ENCODE peak calls at places on chromosomes 6 and 20, in nine cellular contexts. One of them, this sample, is unnamed.

GRCh38 chr6:47206626-47207025 is 103.1 kb downstream of the TNFRSF21 start:
- DNase-seq in pancreas: no peak
- DNase-seq in NB4: no peak
- DNase-seq in lower lobe of right lung: no peak
- DNase-seq in SJSA1: no peak
- DNase-seq in dorsolateral prefrontal cortex: no peak
- DNase-seq in astrocyte of the spinal cord: no peak
- DNase-seq in cardiac fibroblast: peak
- DNase-seq in suprapubic skin: no peak
- DNase-seq in this sample: no peak

GRCh38 chr6:166514196-166514595 is 72.3 kb downstream of the RAMACL start:
- DNase-seq in pancreas: no peak
- DNase-seq in NB4: no peak
- DNase-seq in lower lobe of right lung: no peak
- DNase-seq in SJSA1: no peak
- DNase-seq in dorsolateral prefrontal cortex: no peak
- DNase-seq in astrocyte of the spinal cord: no peak
- DNase-seq in cardiac fibroblast: no peak
- DNase-seq in suprapubic skin: no peak
- DNase-seq in this sample: no peak

GRCh38 chr6:142013875-142014495 is 118.7 kb upstream of the GJE1 start:
- DNase-seq in pancreas: no peak
- DNase-seq in NB4: no peak
- DNase-seq in lower lobe of right lung: no peak
- DNase-seq in SJSA1: no peak
- DNase-seq in dorsolateral prefrontal cortex: no peak
- DNase-seq in astrocyte of the spinal cord: peak
- DNase-seq in cardiac fibroblast: no peak
- DNase-seq in suprapubic skin: no peak
- DNase-seq in this sample: no peak

GRCh38 chr20:48695738-48696137 is 132.1 kb downstream of the PREX1 start:
- DNase-seq in pancreas: no peak
- DNase-seq in NB4: no peak
- DNase-seq in lower lobe of right lung: no peak
- DNase-seq in SJSA1: no peak
- DNase-seq in dorsolateral prefrontal cortex: no peak
- DNase-seq in astrocyte of the spinal cord: no peak
- DNase-seq in cardiac fibroblast: no peak
- DNase-seq in suprapubic skin: no peak
- DNase-seq in this sample: no peak

GRCh38 chr6:133916650-133917151 is 27.8 kb downstream of the TCF21 start:
- DNase-seq in pancreas: peak
- DNase-seq in NB4: peak
- DNase-seq in lower lobe of right lung: peak
- DNase-seq in SJSA1: peak
- DNase-seq in dorsolateral prefrontal cortex: peak
- DNase-seq in astrocyte of the spinal cord: peak
- DNase-seq in cardiac fibroblast: peak
- DNase-seq in suprapubic skin: peak
- DNase-seq in this sample: peak

GRCh38 chr6:116111552-116112528 is 11.2 kb downstream of the NT5DC1 start:
- DNase-seq in pancreas: no peak
- DNase-seq in NB4: peak
- DNase-seq in lower lobe of right lung: no peak
- DNase-seq in SJSA1: no peak
- DNase-seq in dorsolateral prefrontal cortex: no peak
- DNase-seq in astrocyte of the spinal cord: peak
- DNase-seq in cardiac fibroblast: peak
- DNase-seq in suprapubic skin: no peak
- DNase-seq in this sample: no peak

GRCh38 chr20:32609993-32610896 is 25.1 kb upstream of the NOL4L start:
- DNase-seq in pancreas: no peak
- DNase-seq in NB4: no peak
- DNase-seq in lower lobe of right lung: no peak
- DNase-seq in SJSA1: no peak
- DNase-seq in dorsolateral prefrontal cortex: no peak
- DNase-seq in astrocyte of the spinal cord: no peak
- DNase-seq in cardiac fibroblast: no peak
- DNase-seq in suprapubic skin: no peak
- DNase-seq in this sample: no peak

GRCh38 chr6:119348308-119349040 is 1.1 kb downstream of the MAN1A1 start:
- DNase-seq in pancreas: peak
- DNase-seq in NB4: no peak
- DNase-seq in lower lobe of right lung: peak
- DNase-seq in SJSA1: no peak
- DNase-seq in dorsolateral prefrontal cortex: no peak
- DNase-seq in astrocyte of the spinal cord: peak
- DNase-seq in cardiac fibroblast: no peak
- DNase-seq in suprapubic skin: peak
- DNase-seq in this sample: peak

GRCh38 chr6:20331625-20332024 is 70.1 kb upstream of the E2F3 start:
- DNase-seq in pancreas: no peak
- DNase-seq in NB4: no peak
- DNase-seq in lower lobe of right lung: no peak
- DNase-seq in SJSA1: no peak
- DNase-seq in dorsolateral prefrontal cortex: no peak
- DNase-seq in astrocyte of the spinal cord: no peak
- DNase-seq in cardiac fibroblast: no peak
- DNase-seq in suprapubic skin: no peak
- DNase-seq in this sample: no peak

GRCh38 chr6:16477367-16478149 is 239.2 kb downstream of the GMPR start:
- DNase-seq in pancreas: no peak
- DNase-seq in NB4: no peak
- DNase-seq in lower lobe of right lung: peak
- DNase-seq in SJSA1: no peak
- DNase-seq in dorsolateral prefrontal cortex: no peak
- DNase-seq in astrocyte of the spinal cord: no peak
- DNase-seq in cardiac fibroblast: peak
- DNase-seq in suprapubic skin: no peak
- DNase-seq in this sample: no peak

GRCh38 chr6:106082735-106083398 is 3.3 kb upstream of the PRDM1 start:
- DNase-seq in pancreas: no peak
- DNase-seq in NB4: no peak
- DNase-seq in lower lobe of right lung: no peak
- DNase-seq in SJSA1: peak
- DNase-seq in dorsolateral prefrontal cortex: no peak
- DNase-seq in astrocyte of the spinal cord: peak
- DNase-seq in cardiac fibroblast: no peak
- DNase-seq in suprapubic skin: no peak
- DNase-seq in this sample: no peak

GRCh38 chr6:133610974-133611373 is 277.9 kb upstream of the TCF21 start:
- DNase-seq in pancreas: no peak
- DNase-seq in NB4: no peak
- DNase-seq in lower lobe of right lung: no peak
- DNase-seq in SJSA1: no peak
- DNase-seq in dorsolateral prefrontal cortex: no peak
- DNase-seq in astrocyte of the spinal cord: no peak
- DNase-seq in cardiac fibroblast: peak
- DNase-seq in suprapubic skin: no peak
- DNase-seq in this sample: no peak

GRCh38 chr6:148037496-148037895 is 305.1 kb upstream of the SASH1 start:
- DNase-seq in pancreas: no peak
- DNase-seq in NB4: no peak
- DNase-seq in lower lobe of right lung: no peak
- DNase-seq in SJSA1: peak
- DNase-seq in dorsolateral prefrontal cortex: no peak
- DNase-seq in astrocyte of the spinal cord: no peak
- DNase-seq in cardiac fibroblast: no peak
- DNase-seq in suprapubic skin: no peak
- DNase-seq in this sample: no peak

GRCh38 chr6:10579803-10580202 is 58.7 kb downstream of the GCNT2 start:
- DNase-seq in pancreas: no peak
- DNase-seq in NB4: no peak
- DNase-seq in lower lobe of right lung: no peak
- DNase-seq in SJSA1: no peak
- DNase-seq in dorsolateral prefrontal cortex: no peak
- DNase-seq in astrocyte of the spinal cord: no peak
- DNase-seq in cardiac fibroblast: no peak
- DNase-seq in suprapubic skin: no peak
- DNase-seq in this sample: no peak

GRCh38 chr6:158572653-158573541 is 13.0 kb downstream of the TMEM181 start:
- DNase-seq in pancreas: no peak
- DNase-seq in NB4: no peak
- DNase-seq in lower lobe of right lung: no peak
- DNase-seq in SJSA1: no peak
- DNase-seq in dorsolateral prefrontal cortex: no peak
- DNase-seq in astrocyte of the spinal cord: no peak
- DNase-seq in cardiac fibroblast: no peak
- DNase-seq in suprapubic skin: no peak
- DNase-seq in this sample: no peak

GRCh38 chr20:46307999-46308257 is 370 bp downstream of the CDH22 start:
- DNase-seq in pancreas: no peak
- DNase-seq in NB4: no peak
- DNase-seq in lower lobe of right lung: no peak
- DNase-seq in SJSA1: no peak
- DNase-seq in dorsolateral prefrontal cortex: no peak
- DNase-seq in astrocyte of the spinal cord: no peak
- DNase-seq in cardiac fibroblast: no peak
- DNase-seq in suprapubic skin: no peak
- DNase-seq in this sample: no peak
- H3K4me3 ChIP-seq in pancreas: peak
- H3K4me3 ChIP-seq in NB4: no peak
- H3K4me3 ChIP-seq in lower lobe of right lung: peak
- H3K4me3 ChIP-seq in SJSA1: peak
- H3K4me3 ChIP-seq in dorsolateral prefrontal cortex: peak
- H3K4me3 ChIP-seq in astrocyte of the spinal cord: no peak
- H3K4me3 ChIP-seq in cardiac fibroblast: no peak
- H3K4me3 ChIP-seq in suprapubic skin: peak
- H3K4me3 ChIP-seq in this sample: peak

DNA sequence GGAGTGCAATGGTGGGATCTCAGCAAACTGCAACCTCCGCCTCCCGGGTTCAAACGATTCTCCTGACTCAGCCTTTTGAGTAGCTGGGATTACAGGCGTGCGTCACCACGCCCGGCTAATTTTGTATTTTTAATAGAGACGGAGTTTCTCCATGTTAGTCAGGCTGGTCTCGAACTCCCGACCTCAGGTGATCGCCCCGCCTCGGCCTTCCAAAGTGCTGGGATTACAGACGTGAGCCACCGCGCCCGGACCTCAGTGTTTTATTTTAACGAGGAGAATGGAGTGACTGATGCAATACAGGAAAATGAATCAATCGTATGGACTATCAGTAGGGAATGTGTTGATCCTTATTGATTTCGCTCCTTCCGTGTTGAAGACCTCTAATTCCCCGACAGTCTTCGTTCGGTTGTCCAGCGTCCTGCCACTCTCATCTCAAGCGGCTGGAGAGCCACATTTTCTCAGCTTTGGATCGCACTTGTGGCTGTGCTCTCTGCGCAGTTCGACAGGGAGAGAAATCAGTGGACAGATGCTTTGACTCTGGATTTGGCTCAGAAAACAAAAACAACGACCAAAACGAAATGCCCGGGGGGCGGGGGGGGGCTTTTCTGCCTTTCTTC is 166.2 kb downstream of the TRIM27 start:
- DNase-seq in pancreas: no peak
- DNase-seq in NB4: no peak
- DNase-seq in lower lobe of right lung: no peak
- DNase-seq in SJSA1: no peak
- DNase-seq in dorsolateral prefrontal cortex: no peak
- DNase-seq in astrocyte of the spinal cord: no peak
- DNase-seq in cardiac fibroblast: no peak
- DNase-seq in suprapubic skin: no peak
- DNase-seq in this sample: no peak
- H3K4me3 ChIP-seq in pancreas: no peak
- H3K4me3 ChIP-seq in NB4: no peak
- H3K4me3 ChIP-seq in lower lobe of right lung: no peak
- H3K4me3 ChIP-seq in SJSA1: no peak
- H3K4me3 ChIP-seq in dorsolateral prefrontal cortex: no peak
- H3K4me3 ChIP-seq in astrocyte of the spinal cord: peak
- H3K4me3 ChIP-seq in cardiac fibroblast: no peak
- H3K4me3 ChIP-seq in suprapubic skin: no peak
- H3K4me3 ChIP-seq in this sample: no peak

GRCh38 chr6:93827728-93828127 is 408.4 kb upstream of the EPHA7 start:
- DNase-seq in pancreas: no peak
- DNase-seq in NB4: no peak
- DNase-seq in lower lobe of right lung: no peak
- DNase-seq in SJSA1: no peak
- DNase-seq in dorsolateral prefrontal cortex: no peak
- DNase-seq in astrocyte of the spinal cord: no peak
- DNase-seq in cardiac fibroblast: no peak
- DNase-seq in suprapubic skin: no peak
- DNase-seq in this sample: no peak

GRCh38 chr6:93823489-93823888 is 404.1 kb upstream of the EPHA7 start:
- DNase-seq in pancreas: no peak
- DNase-seq in NB4: no peak
- DNase-seq in lower lobe of right lung: no peak
- DNase-seq in SJSA1: no peak
- DNase-seq in dorsolateral prefrontal cortex: no peak
- DNase-seq in astrocyte of the spinal cord: no peak
- DNase-seq in cardiac fibroblast: no peak
- DNase-seq in suprapubic skin: no peak
- DNase-seq in this sample: no peak

GRCh38 chr6:93825950-93826349 is 406.6 kb upstream of the EPHA7 start:
- DNase-seq in pancreas: no peak
- DNase-seq in NB4: no peak
- DNase-seq in lower lobe of right lung: no peak
- DNase-seq in SJSA1: no peak
- DNase-seq in dorsolateral prefrontal cortex: no peak
- DNase-seq in astrocyte of the spinal cord: no peak
- DNase-seq in cardiac fibroblast: no peak
- DNase-seq in suprapubic skin: no peak
- DNase-seq in this sample: no peak

GRCh38 chr6:93829009-93829408 is 409.6 kb upstream of the EPHA7 start:
- DNase-seq in pancreas: no peak
- DNase-seq in NB4: no peak
- DNase-seq in lower lobe of right lung: no peak
- DNase-seq in SJSA1: no peak
- DNase-seq in dorsolateral prefrontal cortex: no peak
- DNase-seq in astrocyte of the spinal cord: no peak
- DNase-seq in cardiac fibroblast: no peak
- DNase-seq in suprapubic skin: no peak
- DNase-seq in this sample: no peak

DNA sequence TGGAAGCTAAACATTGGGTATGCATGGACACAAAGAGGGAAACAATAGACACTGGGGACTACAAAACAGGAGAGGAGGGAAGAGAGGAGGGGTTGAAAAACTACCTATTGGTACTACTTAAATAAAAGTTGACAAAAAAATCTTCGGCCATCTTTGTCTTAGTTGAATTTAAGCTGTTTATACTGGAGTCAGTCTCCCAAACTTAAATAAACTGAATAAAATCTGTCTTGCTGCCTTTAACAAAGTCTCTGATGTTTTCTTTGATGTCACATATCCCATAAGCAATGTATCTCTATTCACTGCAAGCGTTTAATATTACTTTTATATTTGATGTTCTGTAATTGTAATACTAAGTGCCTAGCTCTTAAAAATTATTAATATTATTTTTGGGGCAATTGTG is 409.2 kb upstream of the EPHA7 start:
- DNase-seq in pancreas: no peak
- DNase-seq in NB4: no peak
- DNase-seq in lower lobe of right lung: no peak
- DNase-seq in SJSA1: no peak
- DNase-seq in dorsolateral prefrontal cortex: no peak
- DNase-seq in astrocyte of the spinal cord: no peak
- DNase-seq in cardiac fibroblast: no peak
- DNase-seq in suprapubic skin: no peak
- DNase-seq in this sample: no peak
- H3K4me3 ChIP-seq in pancreas: no peak
- H3K4me3 ChIP-seq in NB4: no peak
- H3K4me3 ChIP-seq in lower lobe of right lung: no peak
- H3K4me3 ChIP-seq in SJSA1: no peak
- H3K4me3 ChIP-seq in dorsolateral prefrontal cortex: no peak
- H3K4me3 ChIP-seq in astrocyte of the spinal cord: no peak
- H3K4me3 ChIP-seq in cardiac fibroblast: no peak
- H3K4me3 ChIP-seq in suprapubic skin: no peak
- H3K4me3 ChIP-seq in this sample: no peak

GRCh38 chr6:154247119-154247814 is 109.3 kb downstream of the IPCEF1 start:
- DNase-seq in pancreas: no peak
- DNase-seq in NB4: peak
- DNase-seq in lower lobe of right lung: no peak
- DNase-seq in SJSA1: no peak
- DNase-seq in dorsolateral prefrontal cortex: no peak
- DNase-seq in astrocyte of the spinal cord: no peak
- DNase-seq in cardiac fibroblast: no peak
- DNase-seq in suprapubic skin: no peak
- DNase-seq in this sample: no peak
- H3K4me3 ChIP-seq in pancreas: no peak
- H3K4me3 ChIP-seq in NB4: peak
- H3K4me3 ChIP-seq in lower lobe of right lung: peak
- H3K4me3 ChIP-seq in SJSA1: no peak
- H3K4me3 ChIP-seq in dorsolateral prefrontal cortex: peak
- H3K4me3 ChIP-seq in astrocyte of the spinal cord: no peak
- H3K4me3 ChIP-seq in cardiac fibroblast: no peak
- H3K4me3 ChIP-seq in suprapubic skin: peak
- H3K4me3 ChIP-seq in this sample: no peak